ENCODE peak calls at places on chromosomes 4 and X, in seven cellular contexts. V is hepatocyte, Q is AG04450, Y is upper lobe of right lung, A is tibial nerve, N is HCT116, B is left ventricle myocardium inferior. M is an unnamed sample.

GRCh38 chr4:152169666-152170065 is 366.2 kb downstream of the FBXW7 start:
- DNase-seq in V (no peak), Q (no peak), Y (no peak), A (no peak), N (no peak), B (no peak), M (no peak)

GRCh38 chr4:181752516-181752915 is 490.7 kb upstream of the TENM3 start:
- DNase-seq in V (no peak), Q (no peak), Y (no peak), A (no peak), N (no peak), B (no peak), M (no peak)

GRCh38 chr4:93029774-93030173 is 726.0 kb downstream of the GRID2 start:
- DNase-seq in V (no peak), Q (no peak), Y (no peak), A (no peak), N (no peak), B (no peak), M (no peak)

GRCh38 chr4:84912741-84913140 is 53.7 kb downstream of the WDFY3 start:
- DNase-seq in V (no peak), Q (no peak), Y (no peak), A (no peak), N (no peak), B (no peak), M (no peak)

GRCh38 chr4:144645621-144646522 is at the start of gene HHIP:
- DNase-seq in V (peak), Q (no peak), Y (peak), A (peak), N (no peak), B (peak), M (no peak)

GRCh38 chrX:134484039-134484438 is 24.1 kb downstream of the HPRT1 start:
- DNase-seq in V (peak), Q (no peak), Y (no peak), A (no peak), N (peak), B (no peak), M (no peak)

GRCh38 chr4:8478371-8478770 is 37.8 kb downstream of the TRMT44 start:
- DNase-seq in V (no peak), Q (no peak), Y (no peak), A (no peak), N (no peak), B (no peak), M (no peak)

GRCh38 chrX:97260679-97261078 is 377.0 kb downstream of the RPA4 start:
- DNase-seq in V (no peak), Q (no peak), Y (no peak), A (no peak), N (no peak), B (no peak), M (no peak)

GRCh38 chr4:16591867-16592266 is 306.6 kb downstream of the LDB2 start:
- DNase-seq in V (peak), Q (no peak), Y (no peak), A (no peak), N (no peak), B (peak), M (peak)

GRCh38 chr4:54440394-54441223 is 211.5 kb downstream of the PDGFRA start:
- DNase-seq in V (peak), Q (no peak), Y (no peak), A (no peak), N (peak), B (no peak), M (peak)

GRCh38 chrX:120380699-120381098 is 18.8 kb downstream of the ATP1B4 start:
- DNase-seq in V (peak), Q (no peak), Y (no peak), A (no peak), N (peak), B (no peak), M (no peak)

GRCh38 chr4:96102541-96103018 is 262.7 kb downstream of the PDHA2 start:
- DNase-seq in V (no peak), Q (no peak), Y (no peak), A (no peak), N (no peak), B (no peak), M (no peak)

GRCh38 chr4:55318541-55319129 is 27.4 kb upstream of the SRD5A3 start:
- DNase-seq in V (no peak), Q (no peak), Y (no peak), A (no peak), N (no peak), B (no peak), M (no peak)

GRCh38 chr4:154329939-154330338 is 161.7 kb downstream of the DCHS2 start:
- DNase-seq in V (peak), Q (no peak), Y (no peak), A (no peak), N (no peak), B (no peak), M (no peak)

GRCh38 chr4:3311095-3311372 is 18.2 kb downstream of the RGS12 start:
- DNase-seq in V (no peak), Q (no peak), Y (peak), A (no peak), N (no peak), B (no peak), M (no peak)

GRCh38 chr4:109009909-109010308 is 247.1 kb upstream of the ETNPPL start:
- DNase-seq in V (peak), Q (peak), Y (no peak), A (no peak), N (no peak), B (no peak), M (no peak)

GRCh38 chrX:10011261-10011931 is 44.2 kb downstream of the CLDN34 start:
- DNase-seq in V (no peak), Q (no peak), Y (no peak), A (no peak), N (no peak), B (no peak), M (no peak)
- H3K27ac ChIP-seq in V (peak), Q (peak), Y (no peak), A (peak), N (no peak), B (peak), M (no peak)

DNA sequence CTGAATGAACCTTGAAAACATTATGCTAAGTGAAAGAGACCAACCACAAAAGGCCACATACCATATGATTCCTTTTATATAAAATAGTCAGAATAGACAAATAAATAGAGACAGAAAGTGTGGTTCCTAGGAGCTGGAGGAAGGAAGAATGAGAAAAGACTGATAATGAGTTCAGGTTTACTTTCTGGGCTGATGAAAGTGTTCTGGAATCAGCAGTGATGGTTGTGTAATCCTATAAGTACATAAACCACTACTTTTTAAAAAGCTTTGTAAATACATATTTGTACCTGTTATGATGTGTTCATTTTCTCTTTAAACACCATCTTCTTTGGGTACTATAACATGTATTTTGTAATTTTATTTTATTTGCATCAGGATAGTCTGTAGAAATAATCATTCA is 20.6 kb downstream of the PIR start:
- DNase-seq in V (no peak), Q (no peak), Y (no peak), A (no peak), N (no peak), B (no peak), M (no peak)
- H3K4me3 ChIP-seq in V (no peak), Q (no peak), Y (no peak), A (no peak), N (no peak), B (no peak), M (no peak)

DNA sequence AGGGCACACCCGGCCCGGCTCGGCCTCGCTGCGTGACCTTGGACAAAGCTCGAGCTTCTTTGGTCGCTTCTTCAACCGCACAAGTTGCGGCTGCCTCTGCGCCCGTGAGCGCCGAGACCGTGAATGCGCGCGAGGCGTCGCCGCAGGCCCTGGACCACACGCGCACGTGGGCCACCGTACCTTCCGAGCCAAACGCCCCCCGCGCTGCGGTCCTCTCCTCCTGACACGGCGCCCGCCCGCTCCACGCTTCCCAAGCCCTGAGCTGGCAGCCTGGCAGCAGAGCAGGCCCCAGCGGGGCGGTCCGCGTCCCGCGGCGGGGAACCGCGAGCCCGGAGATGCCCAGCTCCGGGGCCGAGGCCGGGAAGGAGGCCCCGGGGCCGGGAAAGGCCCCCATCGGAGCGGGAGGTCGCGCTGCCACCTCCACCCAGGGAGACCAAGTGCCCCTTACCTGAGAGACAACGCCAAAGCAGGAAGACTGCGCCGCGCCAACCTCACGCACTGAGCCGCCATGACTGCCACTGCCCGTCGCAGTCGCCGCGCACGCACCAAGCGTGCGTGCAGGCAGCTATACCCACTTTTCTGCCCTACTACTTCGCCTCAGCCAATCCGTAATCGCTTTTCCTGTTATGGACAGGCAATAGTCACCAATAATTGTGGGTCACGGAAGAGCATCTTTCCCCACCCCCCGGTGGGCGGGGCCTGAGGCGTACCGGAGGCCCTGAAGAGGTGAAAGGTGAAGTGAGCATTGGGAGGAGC is at the start of gene GRPEL1:
- DNase-seq in V (peak), Q (peak), Y (peak), A (peak), N (peak), B (peak), M (peak)
- H3K27ac ChIP-seq in V (peak), Q (peak), Y (peak), A (peak), N (peak), B (peak), M (peak)

DNA sequence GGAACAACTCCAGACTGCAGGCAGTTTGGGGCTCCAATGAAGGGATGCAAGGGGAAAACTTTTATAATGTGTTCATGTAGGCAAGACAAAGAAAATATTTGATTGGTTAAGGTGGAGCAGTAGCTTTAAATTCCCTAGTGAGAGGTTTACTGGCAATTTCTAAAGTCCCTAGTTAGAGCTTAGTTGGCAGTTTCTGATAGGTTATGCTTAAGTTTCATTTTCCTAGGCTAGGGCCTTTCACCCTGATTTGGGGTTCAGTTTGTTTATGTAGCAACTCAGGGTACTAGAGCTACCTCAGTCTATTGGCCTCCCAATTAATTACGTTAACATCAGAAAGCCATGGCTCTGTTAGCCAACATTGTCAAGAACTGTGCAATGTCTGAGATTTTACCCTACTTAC is 14.6 kb downstream of the BBS12 start:
- DNase-seq in V (no peak), Q (no peak), Y (no peak), A (no peak), N (no peak), B (no peak), M (no peak)
- H3K4me3 ChIP-seq in V (no peak), Q (no peak), Y (no peak), A (no peak), N (no peak), B (no peak), M (no peak)

GRCh38 chrX:46587753-46588171 is 14.2 kb downstream of the CHST7 start:
- DNase-seq in V (no peak), Q (no peak), Y (no peak), A (no peak), N (no peak), B (peak), M (no peak)
- H3K27ac ChIP-seq in V (no peak), Q (peak), Y (peak), A (peak), N (peak), B (peak), M (no peak)